ENCODE peak calls at places on chromosomes 16 and 17, in four cellular contexts. One of them, this sample, is unnamed.

GRCh38 chr17:8048236-8048635 is 9.4 kb downstream of the ALOX15B start:
- DNase-seq in AML-193: no peak
- DNase-seq in germinal center: no peak
- DNase-seq in ACHN: no peak
- DNase-seq in this sample: no peak

GRCh38 chr16:67872131-67872630 is 671 bp upstream of the EDC4 start:
- DNase-seq in AML-193: no peak
- DNase-seq in ACHN: no peak
- DNase-seq in germinal center: no peak
- DNase-seq in this sample: no peak

GRCh38 chr17:76997981-76998531 is 129.9 kb downstream of the MGAT5B start:
- DNase-seq in germinal center: peak
- DNase-seq in ACHN: no peak
- DNase-seq in AML-193: no peak
- DNase-seq in this sample: no peak

GRCh38 chr17:81153340-81153803 is 11.9 kb upstream of the PVALEF start:
- DNase-seq in germinal center: peak
- DNase-seq in AML-193: no peak
- DNase-seq in ACHN: no peak
- DNase-seq in this sample: no peak

GRCh38 chr17:73013816-73014663 is 78.4 kb downstream of the SLC39A11 start:
- DNase-seq in AML-193: no peak
- DNase-seq in germinal center: no peak
- DNase-seq in ACHN: peak
- DNase-seq in this sample: no peak

GRCh38 chr16:79163666-79164377 is 436.7 kb downstream of the MAF start:
- DNase-seq in germinal center: peak
- DNase-seq in AML-193: peak
- DNase-seq in ACHN: no peak
- DNase-seq in this sample: no peak

GRCh38 chr16:66486199-66486772 is 59.2 kb downstream of the BEAN1 start:
- DNase-seq in AML-193: no peak
- DNase-seq in germinal center: no peak
- DNase-seq in ACHN: no peak
- DNase-seq in this sample: no peak

GRCh38 chr16:12191102-12191501 is 214.6 kb downstream of the SNX29 start:
- DNase-seq in AML-193: no peak
- DNase-seq in germinal center: no peak
- DNase-seq in ACHN: no peak
- DNase-seq in this sample: no peak

GRCh38 chr16:83100679-83101078 is 473.9 kb downstream of the CDH13 start:
- DNase-seq in germinal center: no peak
- DNase-seq in AML-193: no peak
- DNase-seq in ACHN: no peak
- DNase-seq in this sample: no peak

GRCh38 chr16:24700549-24701392 is 28.7 kb upstream of the TNRC6A start:
- DNase-seq in AML-193: no peak
- DNase-seq in ACHN: peak
- DNase-seq in germinal center: no peak
- DNase-seq in this sample: no peak

GRCh38 chr17:79845601-79845949 is 6.3 kb upstream of the CBX4 start:
- DNase-seq in AML-193: peak
- DNase-seq in ACHN: no peak
- DNase-seq in germinal center: no peak
- DNase-seq in this sample: no peak

GRCh38 chr16:396199-396598 is 800 bp upstream of the NME4 start:
- DNase-seq in germinal center: no peak
- DNase-seq in AML-193: no peak
- DNase-seq in ACHN: no peak
- DNase-seq in this sample: no peak

GRCh38 chr17:79812206-79812968 is 15.5 kb upstream of the CBX8 start:
- DNase-seq in ACHN: no peak
- DNase-seq in germinal center: no peak
- DNase-seq in AML-193: no peak
- DNase-seq in this sample: no peak

GRCh38 chr17:5705081-5705875 is 121.0 kb upstream of the NLRP1 start:
- DNase-seq in AML-193: no peak
- DNase-seq in ACHN: peak
- DNase-seq in germinal center: peak
- DNase-seq in this sample: peak

GRCh38 chr17:3675886-3676285 is 7.3 kb downstream of the EMC6 start:
- DNase-seq in germinal center: no peak
- DNase-seq in ACHN: no peak
- DNase-seq in AML-193: no peak
- DNase-seq in this sample: no peak

GRCh38 chr16:80743273-80743672 is 61.1 kb downstream of the CDYL2 start:
- DNase-seq in germinal center: no peak
- DNase-seq in ACHN: no peak
- DNase-seq in AML-193: no peak
- DNase-seq in this sample: no peak

GRCh38 chr17:4893272-4893671 is 6.1 kb upstream of the C17orf107 start:
- DNase-seq in germinal center: no peak
- DNase-seq in ACHN: no peak
- DNase-seq in AML-193: no peak
- DNase-seq in this sample: no peak

GRCh38 chr17:58993322-58993721 is 113.4 kb downstream of the TRIM37 start:
- DNase-seq in ACHN: no peak
- DNase-seq in AML-193: no peak
- DNase-seq in germinal center: no peak
- DNase-seq in this sample: no peak

GRCh38 chr16:56609463-56609921 is 1.1 kb downstream of the MT2A start:
- DNase-seq in germinal center: peak
- DNase-seq in ACHN: peak
- DNase-seq in AML-193: peak
- DNase-seq in this sample: no peak

GRCh38 chr16:57304169-57305061 is 19.9 kb upstream of the PLLP start:
- DNase-seq in AML-193: no peak
- DNase-seq in ACHN: peak
- DNase-seq in germinal center: no peak
- DNase-seq in this sample: no peak

GRCh38 chr17:80191720-80192265 is 22.0 kb downstream of the CARD14 start:
- DNase-seq in germinal center: no peak
- DNase-seq in AML-193: no peak
- DNase-seq in ACHN: no peak
- DNase-seq in this sample: no peak

GRCh38 chr17:79844869-79845600 is 5.8 kb upstream of the CBX4 start:
- DNase-seq in germinal center: peak
- DNase-seq in ACHN: peak
- DNase-seq in AML-193: peak
- DNase-seq in this sample: no peak

GRCh38 chr16:68490829-68491575 is 42.7 kb upstream of the SMPD3 start:
- DNase-seq in ACHN: peak
- DNase-seq in germinal center: peak
- DNase-seq in AML-193: no peak
- DNase-seq in this sample: no peak

GRCh38 chr16:31460582-31461002 is 1.3 kb downstream of the ARMC5 start:
- DNase-seq in AML-193: peak
- DNase-seq in ACHN: peak
- DNase-seq in germinal center: no peak
- DNase-seq in this sample: no peak

GRCh38 chr16:54512461-54512860 is 225.9 kb upstream of the IRX3 start:
- DNase-seq in AML-193: no peak
- DNase-seq in germinal center: no peak
- DNase-seq in ACHN: no peak
- DNase-seq in this sample: no peak

GRCh38 chr17:34725740-34726139 is 146.4 kb downstream of the TMEM132E start:
- DNase-seq in AML-193: no peak
- DNase-seq in germinal center: no peak
- DNase-seq in ACHN: no peak
- DNase-seq in this sample: no peak

GRCh38 chr17:82649501-82650261 is 1.4 kb upstream of the WDR45B start:
- DNase-seq in AML-193: no peak
- DNase-seq in ACHN: no peak
- DNase-seq in germinal center: no peak
- DNase-seq in this sample: no peak

GRCh38 chr17:27860971-27861669 is 32.0 kb downstream of the LYRM9 start:
- DNase-seq in ACHN: no peak
- DNase-seq in germinal center: no peak
- DNase-seq in AML-193: no peak
- DNase-seq in this sample: no peak

GRCh38 chr16:19746561-19746960 is 28.5 kb downstream of the IQCK start:
- DNase-seq in germinal center: no peak
- DNase-seq in AML-193: no peak
- DNase-seq in ACHN: no peak
- DNase-seq in this sample: no peak

GRCh38 chr17:82230627-82231311 is 1.9 kb downstream of the SLC16A3 start:
- DNase-seq in ACHN: no peak
- DNase-seq in germinal center: peak
- DNase-seq in AML-193: peak
- DNase-seq in this sample: peak

GRCh38 chr16:56667581-56668571 is at the start of gene MT1G:
- DNase-seq in ACHN: no peak
- DNase-seq in AML-193: no peak
- DNase-seq in germinal center: no peak
- DNase-seq in this sample: no peak

GRCh38 chr17:74190154-74190553 is 13.3 kb upstream of the RPL38 start:
- DNase-seq in ACHN: peak
- DNase-seq in germinal center: peak
- DNase-seq in AML-193: peak
- DNase-seq in this sample: no peak

This sample was measured in mesothelial cell of epicardium.